ENCODE peak calls at places on chromosomes 3 and 15, in five cellular contexts. V, Q, A, P and O are unnamed samples.

GRCh38 chr15:72685925-72686794 is at the start of the genes BBS4 and HIGD2B:
- DNase-seq in V (peak; percentile 94), Q (peak; percentile 63), A (peak; percentile 93), P (peak; percentile 87), O (peak; percentile 68)

GRCh38 chr15:31269961-31270575 is 56.6 kb upstream of the KLF13 start:
- DNase-seq in A (no peak), P (no peak), V (no peak), Q (no peak), O (no peak)

GRCh38 chr15:39629376-39629775 is 48.5 kb downstream of the THBS1 start:
- DNase-seq in P (no peak), A (no peak), Q (no peak), V (no peak), O (no peak)

GRCh38 chr15:40190591-40190990 is 29.7 kb downstream of the BUB1B start:
- DNase-seq in V (no peak), A (no peak), Q (no peak), P (no peak), O (no peak)

GRCh38 chr15:53580371-53580770 is 179.1 kb downstream of the WDR72 start:
- DNase-seq in V (no peak), A (no peak), Q (no peak), P (no peak), O (no peak)

GRCh38 chr3:174620138-174620537 is 239.0 kb upstream of the NAALADL2 start:
- DNase-seq in A (no peak), P (no peak), V (no peak), Q (no peak), O (no peak)

GRCh38 chr3:52440671-52441070 is 4.2 kb downstream of the SEMA3G start:
- DNase-seq in P (no peak), A (no peak), Q (no peak), V (no peak), O (no peak)

GRCh38 chr3:114456742-114457141 is 162.9 kb downstream of the TIGIT start:
- DNase-seq in A (no peak), P (no peak), V (no peak), Q (peak; percentile 6), O (no peak)

GRCh38 chr3:133942761-133943535 is 47.3 kb upstream of the RAB6B start:
- DNase-seq in V (no peak), A (no peak), P (no peak), Q (no peak), O (no peak)

GRCh38 chr3:3800685-3801509 is 1.7 kb downstream of the LRRN1 start:
- DNase-seq in P (no peak), V (no peak), A (peak; percentile 58), Q (no peak), O (peak; percentile 7)

GRCh38 chr3:180040966-180041365 is 4.2 kb upstream of the PEX5L start:
- DNase-seq in P (no peak), Q (no peak), A (no peak), V (no peak), O (no peak)

GRCh38 chr3:180036092-180036677 is 552 bp downstream of the PEX5L start:
- DNase-seq in Q (peak; percentile 29), P (no peak), A (no peak), V (no peak), O (no peak)

DNA sequence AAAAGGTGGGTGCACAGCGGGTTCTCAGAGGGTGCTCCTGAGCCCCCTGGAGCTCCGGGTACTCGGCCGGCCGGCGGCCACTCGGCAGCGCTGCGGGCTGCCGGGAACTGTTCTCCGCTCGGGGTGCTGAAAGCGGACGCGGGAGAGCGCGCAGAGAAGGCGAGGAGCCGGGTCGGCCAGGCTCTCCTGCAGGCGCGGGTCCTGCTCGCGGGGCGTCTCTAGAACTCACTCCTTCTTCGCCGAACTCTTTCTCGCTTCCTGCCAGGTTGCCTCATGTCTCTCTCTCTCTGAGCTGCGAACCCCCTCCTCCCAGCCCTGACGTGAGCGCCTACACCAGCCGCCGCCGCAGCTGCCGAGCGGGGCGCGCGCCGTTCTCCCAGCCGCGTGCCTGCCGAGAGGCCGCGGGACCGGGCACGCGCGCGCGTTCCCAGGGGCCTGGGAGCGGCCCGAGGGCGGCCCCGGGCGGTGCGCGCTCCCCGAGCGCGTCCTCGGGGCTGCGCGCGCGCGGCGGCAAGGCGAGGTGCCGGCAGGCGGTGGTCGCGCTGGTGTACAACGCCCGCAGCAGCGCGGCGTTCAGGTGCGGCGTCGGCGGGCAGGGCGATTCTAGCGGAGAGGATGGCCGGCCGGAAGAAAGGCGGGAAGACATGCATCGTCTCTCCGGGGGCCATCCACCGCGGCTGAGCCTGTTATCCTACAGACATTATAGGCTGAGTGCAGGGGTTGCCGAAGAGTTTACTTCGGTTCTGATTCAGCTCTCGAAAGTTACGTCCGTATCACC is at the start of gene PEX5L:
- DNase-seq in A (peak; percentile 91), P (peak; percentile 2), Q (no peak), V (peak; percentile 2), O (peak; percentile 41)
- TF ChIP-seq POLR2A in A (peak; percentile 56), P (no peak), Q (no peak), V (no peak), O (no peak)

DNA sequence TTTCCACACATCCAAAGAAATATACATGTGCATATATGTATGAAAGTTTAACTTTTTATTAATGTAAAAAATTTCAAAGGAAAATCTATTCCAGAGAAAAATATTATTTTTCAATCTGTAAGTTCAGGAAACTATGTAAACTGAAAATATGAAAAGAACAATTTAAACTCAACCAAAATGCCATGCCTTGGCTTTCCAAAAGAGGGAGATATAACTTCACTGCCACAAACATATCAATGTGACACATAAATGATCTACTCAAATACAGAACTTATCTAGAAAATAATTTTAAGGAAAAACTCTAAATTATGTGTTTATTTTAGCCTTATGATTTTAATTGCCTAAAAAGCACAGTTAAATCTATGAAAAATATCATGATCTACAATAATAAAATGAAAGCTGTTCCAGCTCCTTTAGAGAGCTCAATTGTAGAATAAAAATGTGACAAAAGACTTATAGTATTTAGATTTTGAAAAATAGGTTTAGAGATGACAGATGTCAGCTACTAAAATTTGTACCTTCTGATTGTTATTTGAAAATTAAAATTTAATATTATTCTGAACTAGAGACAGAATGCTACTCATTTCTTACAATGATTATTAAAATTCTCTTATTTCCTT is 94.8 kb downstream of the GBE1 start:
- DNase-seq in V (peak; percentile 3), Q (no peak), P (no peak), A (no peak), O (no peak)
- TF ChIP-seq TAF1 in V (no peak), Q (no peak), P (no peak), A (no peak), O (no peak)

GRCh38 chr15:85583404-85584390 is 203.3 kb downstream of the AKAP13 start:
- DNase-seq in V (no peak), Q (no peak), P (no peak), A (no peak), O (no peak)
- TF ChIP-seq POLR2AphosphoS5 in V (no peak), Q (no peak), P (no peak), A (no peak), O (peak; percentile 22)

DNA sequence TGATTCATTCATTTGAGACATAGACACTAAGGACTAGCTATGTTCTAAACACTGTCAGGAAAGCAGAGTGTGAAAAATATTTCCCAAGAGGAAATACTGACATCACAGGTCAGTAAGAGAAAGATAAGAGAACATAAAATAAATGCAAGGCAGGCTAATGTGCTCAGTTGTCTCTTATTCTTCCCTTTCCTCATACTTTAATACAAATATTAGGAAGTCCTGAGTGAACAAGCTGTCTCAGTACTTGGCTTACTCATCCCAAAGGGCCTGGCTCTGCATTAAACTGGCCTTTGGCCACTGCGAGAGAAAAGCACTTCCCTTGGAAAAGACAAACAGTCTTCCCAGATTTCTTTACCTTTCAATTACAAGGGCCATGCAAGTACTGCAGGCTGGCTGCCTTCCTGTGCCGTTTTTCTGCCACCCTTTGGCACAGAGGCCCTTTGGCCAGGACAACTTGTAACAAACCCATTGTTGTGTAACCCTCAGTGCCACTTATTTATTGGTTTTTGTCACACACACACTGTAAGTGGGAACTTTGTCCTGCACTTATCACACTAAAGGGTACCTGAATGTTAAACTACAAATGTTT is 31.7 kb downstream of the EDC3 start:
- DNase-seq in A (no peak), P (peak; percentile 20), V (no peak), Q (no peak), O (no peak)
- TF ChIP-seq POLR2A in A (no peak), P (no peak), V (no peak), Q (no peak), O (no peak)

GRCh38 chr3:68057637-68058320 is 403.4 kb upstream of the SUCLG2 start:
- DNase-seq in Q (no peak), A (no peak), V (no peak), P (no peak), O (no peak)

GRCh38 chr3:68059628-68060027 is 405.2 kb upstream of the SUCLG2 start:
- DNase-seq in V (no peak), Q (no peak), P (no peak), A (no peak), O (no peak)

GRCh38 chr3:68055238-68055637 is 400.8 kb upstream of the SUCLG2 start:
- DNase-seq in Q (no peak), P (no peak), A (no peak), V (no peak), O (no peak)

GRCh38 chr3:68060186-68060585 is 405.8 kb upstream of the SUCLG2 start:
- DNase-seq in A (no peak), V (no peak), Q (no peak), P (no peak), O (no peak)
- TF ChIP-seq TAF1 in A (no peak), V (no peak), Q (no peak), P (no peak), O (no peak)

GRCh38 chr3:31129241-31129640 is 234.8 kb upstream of the GADL1 start:
- DNase-seq in V (no peak), A (no peak), P (no peak), Q (no peak), O (no peak)
- TF ChIP-seq POLR2AphosphoS5 in V (no peak), A (no peak), P (no peak), Q (no peak), O (no peak)

GRCh38 chr15:77070180-77070499 is 769 bp downstream of the TSPAN3 start:
- DNase-seq in V (no peak), A (no peak), Q (no peak), P (no peak), O (no peak)

GRCh38 chr15:77066961-77067690 is 3.8 kb downstream of the TSPAN3 start:
- DNase-seq in P (peak; percentile 58), V (peak; percentile 40), Q (no peak), A (no peak), O (no peak)

GRCh38 chr15:77069521-77070121 is 1.3 kb downstream of the TSPAN3 start:
- DNase-seq in V (peak; percentile 14), A (no peak), Q (no peak), P (no peak), O (no peak)

GRCh38 chr15:77068633-77069032 is 2.3 kb downstream of the TSPAN3 start:
- DNase-seq in P (no peak), V (no peak), Q (no peak), A (no peak), O (no peak)

DNA sequence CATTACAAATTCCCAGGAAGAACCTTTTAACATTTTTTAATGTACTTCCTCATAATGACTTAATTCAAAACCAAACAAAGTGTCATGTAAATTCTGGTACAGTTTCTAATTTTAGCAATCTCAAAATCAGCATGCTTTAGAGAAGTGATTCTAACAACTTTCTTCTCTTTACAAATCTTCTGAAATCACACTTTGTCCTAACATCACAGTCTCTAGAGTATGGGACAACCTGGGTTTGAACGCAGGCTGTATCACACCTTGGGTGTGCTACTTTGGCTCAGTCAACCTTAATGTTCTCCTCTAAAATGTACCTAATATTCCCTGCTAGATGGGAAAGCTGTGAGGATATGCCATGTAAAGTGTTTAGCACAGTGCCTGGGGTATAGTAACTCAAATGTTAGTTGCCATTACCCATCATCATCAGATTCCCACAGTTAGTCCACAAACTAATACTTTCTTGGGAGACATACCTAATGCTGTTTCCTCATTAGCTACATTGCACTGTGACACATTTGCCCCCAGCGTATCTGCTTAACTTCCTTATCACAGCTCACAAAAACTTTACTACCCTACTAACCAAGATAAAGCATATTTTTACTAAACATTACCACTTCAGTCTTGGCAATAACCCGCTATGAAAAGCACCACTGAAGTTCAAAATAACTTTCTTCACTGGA is 3.1 kb downstream of the TSPAN3 start:
- DNase-seq in V (no peak), A (no peak), Q (no peak), P (no peak), O (no peak)
- TF ChIP-seq POLR2A in V (no peak), A (no peak), Q (no peak), P (no peak), O (no peak)